ENCODE peak calls at places on chromosomes 5 and 9, in five cellular contexts. V is adrenal gland, M is heart left ventricle, Q is tibial artery, T is fibroblast of lung. D is an unnamed sample. For H3K4me1, the result is how much of the 10 kb centered on the place peaks cover.

GRCh38 chr9:90659626-90660364 is 17.2 kb upstream of the DIRAS2 start:
- DNase-seq in V (no peak), M (no peak), Q (no peak), T (peak), D (no peak)

GRCh38 chr9:109037946-109038345 is 24.6 kb upstream of the CTNNAL1 start:
- DNase-seq in V (no peak), M (no peak), Q (no peak), T (no peak), D (no peak)

GRCh38 chr5:79743846-79744605 is 54.4 kb downstream of the CMYA5 start:
- DNase-seq in V (peak), M (peak), Q (no peak), T (peak), D (no peak)

GRCh38 chr9:136090768-136091581 is 4.1 kb downstream of the NACC2 start:
- DNase-seq in V (peak), M (peak), Q (peak), T (peak), D (no peak)

GRCh38 chr5:172801184-172801671 is 30.2 kb upstream of the DUSP1 start:
- DNase-seq in V (no peak), M (no peak), Q (peak), T (peak), D (peak)

GRCh38 chr9:128253991-128254346 is 21.8 kb downstream of the GOLGA2 start:
- DNase-seq in V (no peak), M (no peak), Q (no peak), T (no peak), D (no peak)

GRCh38 chr9:99602854-99603253 is 218.8 kb upstream of the NR4A3 start:
- DNase-seq in V (no peak), M (no peak), Q (no peak), T (no peak), D (no peak)

GRCh38 chr5:15763754-15764153 is 263.8 kb downstream of the FBXL7 start:
- DNase-seq in V (no peak), M (no peak), Q (no peak), T (no peak), D (no peak)

GRCh38 chr5:67047180-67047579 is 149.4 kb downstream of the CD180 start:
- DNase-seq in V (peak), M (peak), Q (peak), T (no peak), D (no peak)

GRCh38 chr5:66872688-66873333 is 276.6 kb downstream of the MAST4 start:
- DNase-seq in V (no peak), M (no peak), Q (no peak), T (no peak), D (no peak)

GRCh38 chr5:136235316-136235715 is 42.4 kb upstream of the SMIM32 start:
- DNase-seq in V (no peak), M (no peak), Q (no peak), T (no peak), D (no peak)

GRCh38 chr5:114782869-114783268 is 386.8 kb downstream of the TRIM36 start:
- DNase-seq in V (no peak), M (peak), Q (peak), T (no peak), D (peak)

GRCh38 chr5:119470851-119471451 is 18.7 kb downstream of the HSD17B4 start:
- DNase-seq in V (no peak), M (no peak), Q (no peak), T (peak), D (no peak)

GRCh38 chr9:136554870-136555269 is 9.0 kb upstream of the NOTCH1 start:
- DNase-seq in V (no peak), M (no peak), Q (no peak), T (no peak), D (no peak)

GRCh38 chr9:5364294-5364990 is 24.8 kb upstream of the RLN1 start:
- DNase-seq in V (no peak), M (no peak), Q (no peak), T (peak), D (no peak)

GRCh38 chr9:16069671-16070586 is 517.1 kb downstream of the CCDC171 start:
- DNase-seq in V (no peak), M (no peak), Q (no peak), T (peak), D (no peak)

GRCh38 chr5:74625742-74626241 is 14.7 kb downstream of the ENC1 start:
- DNase-seq in V (no peak), M (no peak), Q (no peak), T (peak), D (no peak)

GRCh38 chr9:127940598-127940997 is 2.9 kb upstream of the DPM2 start:
- DNase-seq in V (no peak), M (no peak), Q (no peak), T (no peak), D (no peak)

GRCh38 chr5:37208883-37209808 is 40.0 kb downstream of the CPLANE1 start:
- DNase-seq in V (peak), M (peak), Q (no peak), T (peak), D (no peak)

GRCh38 chr5:143585970-143586369 is 182.5 kb upstream of the NR3C1 start:
- DNase-seq in V (no peak), M (no peak), Q (no peak), T (no peak), D (no peak)

GRCh38 chr9:82332018-82332773 is 343.6 kb downstream of the SPATA31D1 start:
- DNase-seq in V (no peak), M (no peak), Q (no peak), T (peak), D (no peak)

GRCh38 chr9:16180091-16180490 is 627.2 kb downstream of the CCDC171 start:
- DNase-seq in V (no peak), M (no peak), Q (no peak), T (no peak), D (no peak)

GRCh38 chr9:134661299-134661698 is 19.7 kb downstream of the COL5A1 start:
- DNase-seq in V (no peak), M (no peak), Q (peak), T (no peak), D (no peak)

GRCh38 chr5:76104027-76104426 is 20.8 kb downstream of the SV2C start:
- DNase-seq in V (no peak), M (no peak), Q (no peak), T (peak), D (no peak)

GRCh38 chr5:43773032-43773830 is 170.3 kb downstream of the NNT start:
- DNase-seq in V (no peak), M (no peak), Q (no peak), T (peak), D (no peak)

GRCh38 chr5:124741711-124742496 is 4.5 kb downstream of the ZNF608 start:
- DNase-seq in V (peak), M (no peak), Q (no peak), T (peak), D (no peak)

GRCh38 chr5:124740991-124741583 is 5.4 kb downstream of the ZNF608 start:
- DNase-seq in V (no peak), M (no peak), Q (no peak), T (peak), D (no peak)

GRCh38 chr5:124737651-124738050 is 8.8 kb downstream of the ZNF608 start:
- DNase-seq in V (no peak), M (no peak), Q (no peak), T (no peak), D (no peak)

GRCh38 chr5:124738751-124739559 is 7.5 kb downstream of the ZNF608 start:
- DNase-seq in V (no peak), M (no peak), Q (no peak), T (peak), D (no peak)

GRCh38 chr5:124740055-124740454 is 6.4 kb downstream of the ZNF608 start:
- DNase-seq in V (no peak), M (no peak), Q (no peak), T (no peak), D (no peak)
- H3K4me1 ChIP-seq in V (under half), M (under half), Q (under half), T (under half), D (half or more)

GRCh38 chr5:151872701-151873100 is 52.0 kb downstream of the GLRA1 start:
- DNase-seq in V (no peak), M (no peak), Q (no peak), T (no peak), D (no peak)

GRCh38 chr5:151873701-151874100 is 51.0 kb downstream of the GLRA1 start:
- DNase-seq in V (no peak), M (no peak), Q (no peak), T (no peak), D (no peak)

GRCh38 chr5:151868451-151868850 is 56.2 kb downstream of the GLRA1 start:
- DNase-seq in V (no peak), M (no peak), Q (no peak), T (no peak), D (no peak)

GRCh38 chr5:151869843-151870242 is 54.8 kb downstream of the GLRA1 start:
- DNase-seq in V (no peak), M (no peak), Q (no peak), T (no peak), D (no peak)

DNA sequence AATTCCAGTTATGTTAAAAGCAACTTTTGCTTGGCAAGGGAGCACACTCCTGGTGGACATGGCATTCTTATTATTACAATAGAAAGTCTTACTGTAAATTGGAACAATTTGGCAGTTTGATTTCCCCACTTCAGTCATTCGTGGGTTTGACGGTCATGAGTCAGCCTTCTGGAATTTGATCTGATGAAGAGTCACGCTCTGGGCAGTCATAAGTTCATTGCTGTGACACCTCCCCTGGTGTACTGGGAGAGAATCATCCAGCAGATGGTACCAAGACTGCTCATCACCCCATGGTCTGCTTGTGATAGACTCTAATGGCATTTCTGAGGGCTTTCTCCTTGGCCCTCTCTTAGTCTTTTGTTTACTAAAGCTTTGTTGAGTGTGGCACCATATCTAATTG is 53.8 kb downstream of the GLRA1 start:
- DNase-seq in V (no peak), M (no peak), Q (no peak), T (peak), D (no peak)
- TF ChIP-seq CTCF in V (no peak), M (no peak), Q (no peak), T (no peak), D (no peak)

DNA sequence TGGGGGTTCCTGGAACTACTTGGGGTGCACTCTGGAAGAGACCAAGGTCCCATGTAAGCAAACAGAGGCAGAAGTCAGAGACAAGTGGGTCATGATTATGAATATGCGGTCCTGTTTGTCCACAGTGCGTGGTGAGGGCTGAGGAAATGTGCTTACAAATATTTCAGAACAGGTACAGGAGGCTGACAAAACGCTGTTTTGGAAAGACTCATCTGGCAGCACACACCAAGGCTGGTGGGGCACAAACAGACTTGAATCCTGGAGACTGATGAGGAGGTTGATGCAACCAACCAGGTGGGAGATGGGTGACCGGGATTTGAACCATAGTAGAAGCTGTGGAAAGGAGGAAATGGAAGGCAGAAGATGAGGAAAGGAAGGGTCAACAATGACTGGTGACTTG is 83.8 kb downstream of the ADRB2 start:
- DNase-seq in V (no peak), M (no peak), Q (no peak), T (no peak), D (no peak)
- H3K27ac ChIP-seq in V (no peak), M (no peak), Q (no peak), T (peak), D (no peak)

GRCh38 chr9:121298689-121299112 is 30.7 kb downstream of the GSN start:
- DNase-seq in V (no peak), M (peak), Q (peak), T (no peak), D (no peak)
- H3K4me1 ChIP-seq in V (under half), M (half or more), Q (half or more), T (under half), D (under half)